ENCODE peak calls at places on chromosome 16, in four cellular contexts. One of them, this sample, is unnamed.

GRCh38 chr16:84884311-84885023 is 64.7 kb downstream of the CRISPLD2 start:
- DNase-seq in GM04503: no peak
- DNase-seq in dermis blood vessel endothelial cell: no peak
- DNase-seq in CD8-positive, alpha-beta memory T cell: no peak
- DNase-seq in this sample: no peak

GRCh38 chr16:70569752-70570151 is 46.1 kb downstream of the SF3B3 start:
- DNase-seq in GM04503: no peak
- DNase-seq in dermis blood vessel endothelial cell: no peak
- DNase-seq in CD8-positive, alpha-beta memory T cell: no peak
- DNase-seq in this sample: no peak

GRCh38 chr16:85077039-85077438 is 35.2 kb downstream of the CIBAR2 start:
- DNase-seq in GM04503: no peak
- DNase-seq in dermis blood vessel endothelial cell: no peak
- DNase-seq in CD8-positive, alpha-beta memory T cell: no peak
- DNase-seq in this sample: no peak

GRCh38 chr16:85261205-85261604 is 148.9 kb upstream of the CIBAR2 start:
- DNase-seq in GM04503: no peak
- DNase-seq in dermis blood vessel endothelial cell: no peak
- DNase-seq in CD8-positive, alpha-beta memory T cell: no peak
- DNase-seq in this sample: no peak

GRCh38 chr16:53502331-53503269 is at the start of gene AKTIP:
- DNase-seq in GM04503: no peak
- DNase-seq in dermis blood vessel endothelial cell: peak
- DNase-seq in CD8-positive, alpha-beta memory T cell: no peak
- DNase-seq in this sample: no peak

GRCh38 chr16:12496181-12496580 is 307.5 kb downstream of the CPPED1 start:
- DNase-seq in GM04503: no peak
- DNase-seq in dermis blood vessel endothelial cell: no peak
- DNase-seq in CD8-positive, alpha-beta memory T cell: no peak
- DNase-seq in this sample: no peak

GRCh38 chr16:3012246-3012645 is 477 bp upstream of the CLDN9 start:
- DNase-seq in GM04503: no peak
- DNase-seq in dermis blood vessel endothelial cell: no peak
- DNase-seq in CD8-positive, alpha-beta memory T cell: no peak
- DNase-seq in this sample: no peak

GRCh38 chr16:1564325-1564724 is 30.9 kb downstream of the TMEM204 start:
- DNase-seq in GM04503: no peak
- DNase-seq in dermis blood vessel endothelial cell: peak
- DNase-seq in CD8-positive, alpha-beta memory T cell: no peak
- DNase-seq in this sample: no peak

GRCh38 chr16:11687606-11688519 is 19.6 kb downstream of the SNN start:
- DNase-seq in GM04503: no peak
- DNase-seq in dermis blood vessel endothelial cell: no peak
- DNase-seq in CD8-positive, alpha-beta memory T cell: no peak
- DNase-seq in this sample: no peak

GRCh38 chr16:17469011-17469741 is 1.6 kb downstream of the XYLT1 start:
- DNase-seq in GM04503: peak
- DNase-seq in dermis blood vessel endothelial cell: no peak
- DNase-seq in CD8-positive, alpha-beta memory T cell: no peak
- DNase-seq in this sample: peak

GRCh38 chr16:86664518-86665318 is 86.4 kb downstream of the FOXL1 start:
- DNase-seq in GM04503: peak
- DNase-seq in dermis blood vessel endothelial cell: peak
- DNase-seq in CD8-positive, alpha-beta memory T cell: no peak
- DNase-seq in this sample: no peak

GRCh38 chr16:975313-975690 is 4.5 kb upstream of the LMF1 start:
- DNase-seq in GM04503: no peak
- DNase-seq in dermis blood vessel endothelial cell: no peak
- DNase-seq in CD8-positive, alpha-beta memory T cell: no peak
- DNase-seq in this sample: no peak

GRCh38 chr16:23286131-23286532 is 16.0 kb upstream of the SCNN1B start:
- DNase-seq in GM04503: peak
- DNase-seq in dermis blood vessel endothelial cell: no peak
- DNase-seq in CD8-positive, alpha-beta memory T cell: no peak
- DNase-seq in this sample: no peak

GRCh38 chr16:88194397-88195020 is 188.2 kb upstream of the ZNF469 start:
- DNase-seq in GM04503: no peak
- DNase-seq in dermis blood vessel endothelial cell: no peak
- DNase-seq in CD8-positive, alpha-beta memory T cell: no peak
- DNase-seq in this sample: no peak

GRCh38 chr16:11501583-11502138 is 85.1 kb downstream of the LITAF start:
- DNase-seq in GM04503: no peak
- DNase-seq in dermis blood vessel endothelial cell: no peak
- DNase-seq in CD8-positive, alpha-beta memory T cell: no peak
- DNase-seq in this sample: no peak

GRCh38 chr16:12201863-12202262 is 225.3 kb downstream of the SNX29 start:
- DNase-seq in GM04503: no peak
- DNase-seq in dermis blood vessel endothelial cell: no peak
- DNase-seq in CD8-positive, alpha-beta memory T cell: no peak
- DNase-seq in this sample: no peak

GRCh38 chr16:63720848-63721247 is 1401.0 kb downstream of the CDH11 start:
- DNase-seq in GM04503: no peak
- DNase-seq in dermis blood vessel endothelial cell: no peak
- DNase-seq in CD8-positive, alpha-beta memory T cell: no peak
- DNase-seq in this sample: no peak

GRCh38 chr16:74570412-74571301 is 36.3 kb downstream of the GLG1 start:
- DNase-seq in GM04503: no peak
- DNase-seq in dermis blood vessel endothelial cell: no peak
- DNase-seq in CD8-positive, alpha-beta memory T cell: no peak
- DNase-seq in this sample: no peak

GRCh38 chr16:4664538-4665418 is 28.6 kb upstream of the NUDT16L1 start:
- DNase-seq in GM04503: no peak
- DNase-seq in dermis blood vessel endothelial cell: peak
- DNase-seq in CD8-positive, alpha-beta memory T cell: peak
- DNase-seq in this sample: no peak

GRCh38 chr16:89815639-89816348 is 653 bp downstream of the FANCA start:
- DNase-seq in GM04503: no peak
- DNase-seq in dermis blood vessel endothelial cell: peak
- DNase-seq in CD8-positive, alpha-beta memory T cell: no peak
- DNase-seq in this sample: no peak

GRCh38 chr16:82042841-82043240 is 7.8 kb downstream of the HSD17B2 start:
- DNase-seq in GM04503: no peak
- DNase-seq in dermis blood vessel endothelial cell: no peak
- DNase-seq in CD8-positive, alpha-beta memory T cell: no peak
- DNase-seq in this sample: no peak

GRCh38 chr16:2614761-2615191 is 67.5 kb upstream of the KCTD5 start:
- DNase-seq in GM04503: no peak
- DNase-seq in dermis blood vessel endothelial cell: no peak
- DNase-seq in CD8-positive, alpha-beta memory T cell: no peak
- DNase-seq in this sample: no peak

GRCh38 chr16:49468611-49469322 is 95.2 kb downstream of the C16orf78 start:
- DNase-seq in GM04503: no peak
- DNase-seq in dermis blood vessel endothelial cell: no peak
- DNase-seq in CD8-positive, alpha-beta memory T cell: no peak
- DNase-seq in this sample: no peak

GRCh38 chr16:87780385-87780989 is 14.7 kb upstream of the KLHDC4 start:
- DNase-seq in GM04503: no peak
- DNase-seq in dermis blood vessel endothelial cell: peak
- DNase-seq in CD8-positive, alpha-beta memory T cell: peak
- DNase-seq in this sample: no peak

GRCh38 chr16:80231118-80231515 is 309.7 kb upstream of the DYNLRB2 start:
- DNase-seq in GM04503: peak
- DNase-seq in dermis blood vessel endothelial cell: no peak
- DNase-seq in CD8-positive, alpha-beta memory T cell: no peak
- DNase-seq in this sample: no peak

GRCh38 chr16:4206680-4207079 is 35.2 kb downstream of the SRL start:
- DNase-seq in GM04503: no peak
- DNase-seq in dermis blood vessel endothelial cell: no peak
- DNase-seq in CD8-positive, alpha-beta memory T cell: no peak
- DNase-seq in this sample: no peak

GRCh38 chr16:68072038-68072695 is 13.0 kb upstream of the NFATC3 start:
- DNase-seq in GM04503: peak
- DNase-seq in dermis blood vessel endothelial cell: no peak
- DNase-seq in CD8-positive, alpha-beta memory T cell: no peak
- DNase-seq in this sample: no peak

GRCh38 chr16:87963400-87963799 is 12.2 kb downstream of the BANP start:
- DNase-seq in GM04503: peak
- DNase-seq in dermis blood vessel endothelial cell: peak
- DNase-seq in CD8-positive, alpha-beta memory T cell: peak
- DNase-seq in this sample: no peak

GRCh38 chr16:28218109-28218508 is 6.3 kb upstream of the XPO6 start:
- DNase-seq in GM04503: peak
- DNase-seq in dermis blood vessel endothelial cell: peak
- DNase-seq in CD8-positive, alpha-beta memory T cell: peak
- DNase-seq in this sample: no peak

GRCh38 chr16:57372372-57373116 is at the start of gene CX3CL1:
- DNase-seq in GM04503: no peak
- DNase-seq in dermis blood vessel endothelial cell: peak
- DNase-seq in CD8-positive, alpha-beta memory T cell: no peak
- DNase-seq in this sample: no peak